ENCODE peak calls at places on chromosomes 3 and 15, in ten cellular contexts. One of them, this sample, is unnamed.

GRCh38 chr15:78216276-78217229 is 17.8 kb downstream of the ACSBG1 start:
- DNase-seq in left cardiac atrium: peak; percentile 79
- DNase-seq in stimulated activated CD8-positive, alpha-beta memory T cell treated with anti-CD3 and anti-CD28 coated beads, Interleukin-4, amount 100 ng/mL, for 4 hours: no peak
- DNase-seq in A172: peak; percentile 76
- DNase-seq in brain microvascular endothelial cell: no peak
- DNase-seq in T-helper 1 cell: no peak
- DNase-seq in neural progenitor cell: no peak
- DNase-seq in GM04503: no peak
- DNase-seq in psoas muscle: peak; percentile 90
- DNase-seq in thoracic aorta: no peak
- DNase-seq in this sample: no peak

GRCh38 chr15:61398310-61398709 is 169.2 kb upstream of the RORA start:
- DNase-seq in left cardiac atrium: no peak
- DNase-seq in stimulated activated CD8-positive, alpha-beta memory T cell treated with anti-CD3 and anti-CD28 coated beads, Interleukin-4, amount 100 ng/mL, for 4 hours: no peak
- DNase-seq in A172: no peak
- DNase-seq in brain microvascular endothelial cell: no peak
- DNase-seq in T-helper 1 cell: no peak
- DNase-seq in neural progenitor cell: no peak
- DNase-seq in GM04503: no peak
- DNase-seq in psoas muscle: no peak
- DNase-seq in thoracic aorta: no peak
- DNase-seq in this sample: no peak

GRCh38 chr3:12420393-12420792 is 63.9 kb upstream of the TSEN2 start:
- DNase-seq in left cardiac atrium: no peak
- DNase-seq in stimulated activated CD8-positive, alpha-beta memory T cell treated with anti-CD3 and anti-CD28 coated beads, Interleukin-4, amount 100 ng/mL, for 4 hours: no peak
- DNase-seq in A172: no peak
- DNase-seq in brain microvascular endothelial cell: no peak
- DNase-seq in T-helper 1 cell: no peak
- DNase-seq in neural progenitor cell: no peak
- DNase-seq in GM04503: no peak
- DNase-seq in psoas muscle: no peak
- DNase-seq in thoracic aorta: no peak
- DNase-seq in this sample: no peak

GRCh38 chr3:124119056-124119721 is 127.3 kb upstream of the ROPN1 start:
- DNase-seq in left cardiac atrium: peak; percentile 35
- DNase-seq in stimulated activated CD8-positive, alpha-beta memory T cell treated with anti-CD3 and anti-CD28 coated beads, Interleukin-4, amount 100 ng/mL, for 4 hours: no peak
- DNase-seq in A172: peak; percentile 75
- DNase-seq in brain microvascular endothelial cell: peak; percentile 43
- DNase-seq in T-helper 1 cell: no peak
- DNase-seq in neural progenitor cell: no peak
- DNase-seq in GM04503: peak; percentile 71
- DNase-seq in psoas muscle: no peak
- DNase-seq in thoracic aorta: no peak
- DNase-seq in this sample: no peak

GRCh38 chr3:113268917-113269316 is 57.6 kb downstream of the BOC start:
- DNase-seq in left cardiac atrium: no peak
- DNase-seq in stimulated activated CD8-positive, alpha-beta memory T cell treated with anti-CD3 and anti-CD28 coated beads, Interleukin-4, amount 100 ng/mL, for 4 hours: no peak
- DNase-seq in A172: no peak
- DNase-seq in brain microvascular endothelial cell: no peak
- DNase-seq in T-helper 1 cell: no peak
- DNase-seq in neural progenitor cell: no peak
- DNase-seq in GM04503: no peak
- DNase-seq in psoas muscle: no peak
- DNase-seq in thoracic aorta: no peak
- DNase-seq in this sample: no peak

GRCh38 chr3:106114220-106114619 is 245.4 kb upstream of the CBLB start:
- DNase-seq in left cardiac atrium: no peak
- DNase-seq in stimulated activated CD8-positive, alpha-beta memory T cell treated with anti-CD3 and anti-CD28 coated beads, Interleukin-4, amount 100 ng/mL, for 4 hours: no peak
- DNase-seq in A172: peak; percentile 70
- DNase-seq in brain microvascular endothelial cell: peak; percentile 34
- DNase-seq in T-helper 1 cell: no peak
- DNase-seq in neural progenitor cell: no peak
- DNase-seq in GM04503: no peak
- DNase-seq in psoas muscle: no peak
- DNase-seq in thoracic aorta: no peak
- DNase-seq in this sample: no peak

GRCh38 chr3:150727653-150728502 is 24.2 kb upstream of the ERICH6 start:
- DNase-seq in left cardiac atrium: peak; percentile 36
- DNase-seq in stimulated activated CD8-positive, alpha-beta memory T cell treated with anti-CD3 and anti-CD28 coated beads, Interleukin-4, amount 100 ng/mL, for 4 hours: no peak
- DNase-seq in A172: no peak
- DNase-seq in brain microvascular endothelial cell: no peak
- DNase-seq in T-helper 1 cell: no peak
- DNase-seq in neural progenitor cell: no peak
- DNase-seq in GM04503: no peak
- DNase-seq in psoas muscle: no peak
- DNase-seq in thoracic aorta: no peak
- DNase-seq in this sample: no peak

GRCh38 chr3:30354972-30355371 is 251.4 kb upstream of the TGFBR2 start:
- DNase-seq in left cardiac atrium: no peak
- DNase-seq in stimulated activated CD8-positive, alpha-beta memory T cell treated with anti-CD3 and anti-CD28 coated beads, Interleukin-4, amount 100 ng/mL, for 4 hours: no peak
- DNase-seq in A172: no peak
- DNase-seq in brain microvascular endothelial cell: no peak
- DNase-seq in T-helper 1 cell: no peak
- DNase-seq in neural progenitor cell: no peak
- DNase-seq in GM04503: no peak
- DNase-seq in psoas muscle: no peak
- DNase-seq in thoracic aorta: no peak
- DNase-seq in this sample: no peak

GRCh38 chr3:37967252-37967881 is 23.2 kb upstream of the VILL start:
- DNase-seq in left cardiac atrium: peak; percentile 75
- DNase-seq in stimulated activated CD8-positive, alpha-beta memory T cell treated with anti-CD3 and anti-CD28 coated beads, Interleukin-4, amount 100 ng/mL, for 4 hours: peak; percentile 21
- DNase-seq in A172: peak; percentile 60
- DNase-seq in brain microvascular endothelial cell: peak; percentile 63
- DNase-seq in T-helper 1 cell: no peak
- DNase-seq in neural progenitor cell: peak; percentile 78
- DNase-seq in GM04503: no peak
- DNase-seq in psoas muscle: peak; percentile 64
- DNase-seq in thoracic aorta: no peak
- DNase-seq in this sample: peak; percentile 49

GRCh38 chr15:90294601-90295269 is 29.3 kb downstream of the NGRN start:
- DNase-seq in left cardiac atrium: no peak
- DNase-seq in stimulated activated CD8-positive, alpha-beta memory T cell treated with anti-CD3 and anti-CD28 coated beads, Interleukin-4, amount 100 ng/mL, for 4 hours: no peak
- DNase-seq in A172: no peak
- DNase-seq in brain microvascular endothelial cell: no peak
- DNase-seq in T-helper 1 cell: no peak
- DNase-seq in neural progenitor cell: no peak
- DNase-seq in GM04503: no peak
- DNase-seq in psoas muscle: no peak
- DNase-seq in thoracic aorta: no peak
- DNase-seq in this sample: no peak

GRCh38 chr3:8640223-8640622 is 4.4 kb downstream of the SSUH2 start:
- DNase-seq in left cardiac atrium: no peak
- DNase-seq in stimulated activated CD8-positive, alpha-beta memory T cell treated with anti-CD3 and anti-CD28 coated beads, Interleukin-4, amount 100 ng/mL, for 4 hours: no peak
- DNase-seq in A172: no peak
- DNase-seq in brain microvascular endothelial cell: no peak
- DNase-seq in T-helper 1 cell: no peak
- DNase-seq in neural progenitor cell: no peak
- DNase-seq in GM04503: no peak
- DNase-seq in psoas muscle: no peak
- DNase-seq in thoracic aorta: no peak
- DNase-seq in this sample: no peak

GRCh38 chr3:169812844-169813677 is at the start of the genes LRRC34 and LRRIQ4:
- DNase-seq in left cardiac atrium: peak; percentile 88
- DNase-seq in stimulated activated CD8-positive, alpha-beta memory T cell treated with anti-CD3 and anti-CD28 coated beads, Interleukin-4, amount 100 ng/mL, for 4 hours: peak; percentile 46
- DNase-seq in A172: no peak
- DNase-seq in brain microvascular endothelial cell: peak; percentile 67
- DNase-seq in T-helper 1 cell: peak; percentile 28
- DNase-seq in neural progenitor cell: peak; percentile 78
- DNase-seq in GM04503: no peak
- DNase-seq in psoas muscle: peak; percentile 78
- DNase-seq in thoracic aorta: peak; percentile 28
- DNase-seq in this sample: peak; percentile 91

GRCh38 chr3:172530101-172530561 is 6.9 kb upstream of the TNFSF10 start:
- DNase-seq in left cardiac atrium: no peak
- DNase-seq in stimulated activated CD8-positive, alpha-beta memory T cell treated with anti-CD3 and anti-CD28 coated beads, Interleukin-4, amount 100 ng/mL, for 4 hours: no peak
- DNase-seq in A172: no peak
- DNase-seq in brain microvascular endothelial cell: no peak
- DNase-seq in T-helper 1 cell: no peak
- DNase-seq in neural progenitor cell: no peak
- DNase-seq in GM04503: no peak
- DNase-seq in psoas muscle: no peak
- DNase-seq in thoracic aorta: no peak
- DNase-seq in this sample: no peak

GRCh38 chr3:10495614-10496013 is 9.8 kb downstream of the ATP2B2 start:
- DNase-seq in left cardiac atrium: no peak
- DNase-seq in stimulated activated CD8-positive, alpha-beta memory T cell treated with anti-CD3 and anti-CD28 coated beads, Interleukin-4, amount 100 ng/mL, for 4 hours: no peak
- DNase-seq in A172: no peak
- DNase-seq in brain microvascular endothelial cell: no peak
- DNase-seq in T-helper 1 cell: no peak
- DNase-seq in neural progenitor cell: no peak
- DNase-seq in GM04503: no peak
- DNase-seq in psoas muscle: peak; percentile 38
- DNase-seq in thoracic aorta: no peak
- DNase-seq in this sample: no peak

GRCh38 chr15:70264014-70264492 is 166.3 kb upstream of the TLE3 start:
- DNase-seq in left cardiac atrium: no peak
- DNase-seq in stimulated activated CD8-positive, alpha-beta memory T cell treated with anti-CD3 and anti-CD28 coated beads, Interleukin-4, amount 100 ng/mL, for 4 hours: no peak
- DNase-seq in A172: peak; percentile 54
- DNase-seq in brain microvascular endothelial cell: no peak
- DNase-seq in T-helper 1 cell: no peak
- DNase-seq in neural progenitor cell: peak; percentile 68
- DNase-seq in GM04503: no peak
- DNase-seq in psoas muscle: peak; percentile 42
- DNase-seq in thoracic aorta: no peak
- DNase-seq in this sample: no peak

GRCh38 chr3:156491192-156491591 is 63.7 kb downstream of the SSR3 start:
- DNase-seq in left cardiac atrium: no peak
- DNase-seq in stimulated activated CD8-positive, alpha-beta memory T cell treated with anti-CD3 and anti-CD28 coated beads, Interleukin-4, amount 100 ng/mL, for 4 hours: no peak
- DNase-seq in A172: no peak
- DNase-seq in brain microvascular endothelial cell: no peak
- DNase-seq in T-helper 1 cell: no peak
- DNase-seq in neural progenitor cell: no peak
- DNase-seq in GM04503: no peak
- DNase-seq in psoas muscle: no peak
- DNase-seq in thoracic aorta: no peak
- DNase-seq in this sample: no peak

GRCh38 chr15:28093761-28094535 is 5.2 kb downstream of the OCA2 start:
- DNase-seq in left cardiac atrium: no peak
- DNase-seq in stimulated activated CD8-positive, alpha-beta memory T cell treated with anti-CD3 and anti-CD28 coated beads, Interleukin-4, amount 100 ng/mL, for 4 hours: no peak
- DNase-seq in A172: no peak
- DNase-seq in brain microvascular endothelial cell: no peak
- DNase-seq in T-helper 1 cell: no peak
- DNase-seq in neural progenitor cell: no peak
- DNase-seq in GM04503: no peak
- DNase-seq in psoas muscle: no peak
- DNase-seq in thoracic aorta: no peak
- DNase-seq in this sample: no peak

GRCh38 chr3:66200786-66201185 is 20.0 kb upstream of the SLC25A26 start:
- DNase-seq in left cardiac atrium: no peak
- DNase-seq in stimulated activated CD8-positive, alpha-beta memory T cell treated with anti-CD3 and anti-CD28 coated beads, Interleukin-4, amount 100 ng/mL, for 4 hours: no peak
- DNase-seq in A172: no peak
- DNase-seq in brain microvascular endothelial cell: no peak
- DNase-seq in T-helper 1 cell: no peak
- DNase-seq in neural progenitor cell: no peak
- DNase-seq in GM04503: no peak
- DNase-seq in psoas muscle: no peak
- DNase-seq in thoracic aorta: no peak
- DNase-seq in this sample: no peak

GRCh38 chr15:89395461-89395875 is 60.8 kb upstream of the POLG start:
- DNase-seq in left cardiac atrium: no peak
- DNase-seq in stimulated activated CD8-positive, alpha-beta memory T cell treated with anti-CD3 and anti-CD28 coated beads, Interleukin-4, amount 100 ng/mL, for 4 hours: no peak
- DNase-seq in A172: no peak
- DNase-seq in brain microvascular endothelial cell: no peak
- DNase-seq in T-helper 1 cell: no peak
- DNase-seq in neural progenitor cell: no peak
- DNase-seq in GM04503: no peak
- DNase-seq in psoas muscle: no peak
- DNase-seq in thoracic aorta: no peak
- DNase-seq in this sample: no peak

GRCh38 chr15:60374628-60375081 is 23.1 kb downstream of the ANXA2 start:
- DNase-seq in left cardiac atrium: peak; percentile 61
- DNase-seq in stimulated activated CD8-positive, alpha-beta memory T cell treated with anti-CD3 and anti-CD28 coated beads, Interleukin-4, amount 100 ng/mL, for 4 hours: no peak
- DNase-seq in A172: peak; percentile 96
- DNase-seq in brain microvascular endothelial cell: peak; percentile 96
- DNase-seq in T-helper 1 cell: no peak
- DNase-seq in neural progenitor cell: peak; percentile 35
- DNase-seq in GM04503: peak; percentile 78
- DNase-seq in psoas muscle: peak; percentile 82
- DNase-seq in thoracic aorta: peak; percentile 62
- DNase-seq in this sample: peak; percentile 85

GRCh38 chr3:55128201-55128870 is 200.5 kb upstream of the LRTM1 start:
- DNase-seq in left cardiac atrium: no peak
- DNase-seq in stimulated activated CD8-positive, alpha-beta memory T cell treated with anti-CD3 and anti-CD28 coated beads, Interleukin-4, amount 100 ng/mL, for 4 hours: no peak
- DNase-seq in A172: peak; percentile 49
- DNase-seq in brain microvascular endothelial cell: peak; percentile 44
- DNase-seq in T-helper 1 cell: no peak
- DNase-seq in neural progenitor cell: peak; percentile 31
- DNase-seq in GM04503: peak; percentile 95
- DNase-seq in psoas muscle: no peak
- DNase-seq in thoracic aorta: no peak
- DNase-seq in this sample: no peak

GRCh38 chr15:62449638-62450037 is 284.6 kb upstream of the C2CD4B start:
- DNase-seq in left cardiac atrium: no peak
- DNase-seq in stimulated activated CD8-positive, alpha-beta memory T cell treated with anti-CD3 and anti-CD28 coated beads, Interleukin-4, amount 100 ng/mL, for 4 hours: no peak
- DNase-seq in A172: no peak
- DNase-seq in brain microvascular endothelial cell: no peak
- DNase-seq in T-helper 1 cell: no peak
- DNase-seq in neural progenitor cell: no peak
- DNase-seq in GM04503: no peak
- DNase-seq in psoas muscle: no peak
- DNase-seq in thoracic aorta: no peak
- DNase-seq in this sample: no peak

GRCh38 chr3:56773588-56774330 is 28.0 kb downstream of the ARHGEF3 start:
- DNase-seq in left cardiac atrium: no peak
- DNase-seq in stimulated activated CD8-positive, alpha-beta memory T cell treated with anti-CD3 and anti-CD28 coated beads, Interleukin-4, amount 100 ng/mL, for 4 hours: no peak
- DNase-seq in A172: no peak
- DNase-seq in brain microvascular endothelial cell: no peak
- DNase-seq in T-helper 1 cell: no peak
- DNase-seq in neural progenitor cell: no peak
- DNase-seq in GM04503: no peak
- DNase-seq in psoas muscle: no peak
- DNase-seq in thoracic aorta: no peak
- DNase-seq in this sample: no peak